ENCODE peak calls at places on chromosome 7, in nine cellular contexts. L, H, E, N, J, A, I, G and C are unnamed samples.

GRCh38 chr7:6139189-6139996 is 108.2 kb downstream of the ANKRD61 start:
- DNase-seq in H (no peak), I (no peak), N (no peak), J (no peak), L (no peak), A (no peak), E (no peak), G (no peak), C (no peak)

GRCh38 chr7:152647009-152647408 is 28.9 kb downstream of the XRCC2 start:
- DNase-seq in E (no peak), H (no peak), L (no peak), A (no peak), I (no peak), J (no peak), N (no peak), G (no peak), C (no peak)

GRCh38 chr7:80671744-80672143 is 33.3 kb downstream of the CD36 start:
- DNase-seq in N (no peak), I (no peak), J (no peak), G (no peak), L (no peak), E (no peak), H (no peak), A (no peak), C (no peak)

GRCh38 chr7:139871276-139871675 is 42.2 kb downstream of the TBXAS1 start:
- DNase-seq in L (no peak), A (no peak), J (no peak), N (no peak), H (no peak), G (peak), I (no peak), E (peak), C (no peak)

GRCh38 chr7:151806204-151806603 is 70.7 kb downstream of the PRKAG2 start:
- DNase-seq in A (no peak), L (no peak), N (no peak), E (peak), I (no peak), J (peak), G (peak), H (no peak), C (no peak)

GRCh38 chr7:33040803-33041516 is 21.6 kb downstream of the NT5C3A start:
- DNase-seq in E (peak), G (no peak), A (peak), N (peak), L (peak), I (peak), J (peak), H (no peak), C (no peak)

GRCh38 chr7:77653572-77653971 is 42.7 kb upstream of the RSBN1L start:
- DNase-seq in E (no peak), J (no peak), H (no peak), G (no peak), N (no peak), I (no peak), A (no peak), L (no peak), C (peak)

GRCh38 chr7:130022115-130022514 is 29.1 kb downstream of the ZC3HC1 start:
- DNase-seq in J (no peak), H (no peak), G (no peak), E (no peak), I (no peak), L (no peak), A (no peak), N (no peak), C (no peak)

GRCh38 chr7:28811990-28812389 is 146.1 kb downstream of the TRIL start:
- DNase-seq in H (no peak), N (no peak), A (no peak), J (no peak), L (no peak), G (peak), I (no peak), E (no peak), C (no peak)

GRCh38 chr7:98185101-98185500 is 26.1 kb upstream of the BHLHA15 start:
- DNase-seq in H (no peak), A (no peak), I (no peak), G (no peak), J (no peak), N (no peak), L (no peak), E (no peak), C (no peak)

GRCh38 chr7:99379043-99379577 is 4.6 kb downstream of the ARPC1B start:
- DNase-seq in J (no peak), L (peak), N (peak), I (peak), G (peak), H (peak), E (peak), A (peak), C (no peak)

GRCh38 chr7:111190804-111191203 is 99.9 kb downstream of the LRRN3 start:
- DNase-seq in L (no peak), J (no peak), G (no peak), E (no peak), I (no peak), A (no peak), H (no peak), N (no peak), C (no peak)

GRCh38 chr7:79548616-79549206 is 95.2 kb upstream of the MAGI2 start:
- DNase-seq in G (no peak), N (no peak), H (no peak), E (peak), J (no peak), L (no peak), A (no peak), I (no peak), C (no peak)

GRCh38 chr7:106598663-106599342 is 62.2 kb downstream of the CCDC71L start:
- DNase-seq in G (peak), J (peak), I (peak), L (peak), E (peak), N (peak), A (peak), H (peak), C (peak)

GRCh38 chr7:19215421-19215820 is 70.2 kb upstream of the FERD3L start:
- DNase-seq in I (no peak), E (peak), G (peak), L (no peak), H (no peak), N (no peak), J (no peak), A (no peak), C (no peak)